ENCODE peak calls at places on chromosomes 16 and 17, in seven cellular contexts. D is Calu3; O is Right ventricle myocardium superior; A is stimulated activated CD8-positive, alpha-beta memory T cell treated with anti-CD3 and anti-CD28 coated beads, Interleukin-12 subunit alpha, Interleukin-12 subunit beta, amount 100 ng/mL, for 4 hours; F is A549; C is cardiac fibroblast; S is endothelial cell. Q is an unnamed sample.

GRCh38 chr17:17849147-17849820 is 12.5 kb upstream of the SREBF1 start:
- DNase-seq in O (peak), S (no peak), C (peak), D (no peak), A (peak), F (no peak), Q (no peak)

GRCh38 chr16:74468807-74469511 is 47.7 kb upstream of the CLEC18B start:
- DNase-seq in A (no peak), D (no peak), F (no peak), S (no peak), O (no peak), C (no peak), Q (no peak)

GRCh38 chr16:85152414-85153030 is 40.2 kb upstream of the CIBAR2 start:
- DNase-seq in D (no peak), O (no peak), C (no peak), A (no peak), F (no peak), S (no peak), Q (no peak)

GRCh38 chr16:20519231-20519630 is 56.9 kb downstream of the ACSM2B start:
- DNase-seq in C (no peak), F (no peak), O (no peak), A (no peak), D (no peak), S (no peak), Q (no peak)

GRCh38 chr16:49747654-49748053 is 108.3 kb downstream of the ZNF423 start:
- DNase-seq in O (no peak), D (no peak), S (no peak), F (no peak), A (no peak), C (no peak), Q (no peak)

GRCh38 chr16:78249832-78250231 is 150.4 kb downstream of the WWOX start:
- DNase-seq in C (no peak), A (no peak), O (no peak), S (no peak), D (no peak), F (no peak), Q (no peak)

GRCh38 chr17:70119961-70120360 is 44.9 kb downstream of the KCNJ16 start:
- DNase-seq in F (no peak), D (no peak), C (peak), O (no peak), A (no peak), S (no peak), Q (no peak)

GRCh38 chr16:75263291-75263962 is 12.0 kb upstream of the BCAR1 start:
- DNase-seq in O (peak), F (no peak), D (no peak), A (no peak), S (no peak), C (no peak), Q (no peak)

GRCh38 chr16:68921654-68922053 is 78.3 kb downstream of the TANGO6 start:
- DNase-seq in A (no peak), S (no peak), D (peak), F (peak), O (no peak), C (peak), Q (peak)

GRCh38 chr17:82859431-82860403 is 19.9 kb upstream of the ZNF750 start:
- DNase-seq in O (peak), A (peak), D (peak), F (peak), S (no peak), C (peak), Q (peak)

GRCh38 chr17:34869636-34870035 is 91.6 kb downstream of the CCT6B start:
- DNase-seq in C (no peak), F (no peak), O (no peak), D (no peak), S (no peak), A (no peak), Q (no peak)

GRCh38 chr17:45809484-45809883 is 25.4 kb downstream of the CRHR1 start:
- DNase-seq in D (no peak), F (no peak), S (no peak), C (no peak), O (no peak), A (no peak), Q (no peak)

GRCh38 chr17:16470302-16470701 is 21.7 kb downstream of the LRRC75A start:
- DNase-seq in D (no peak), S (no peak), A (no peak), O (no peak), F (no peak), C (no peak), Q (no peak)

GRCh38 chr17:41434313-41434895 is 6.4 kb downstream of the KRT38 start:
- DNase-seq in S (no peak), D (no peak), A (no peak), O (no peak), C (no peak), F (no peak), Q (no peak)

GRCh38 chr16:31085873-31086628 is 2.7 kb downstream of the PRSS53 start:
- DNase-seq in S (no peak), D (no peak), A (no peak), F (no peak), O (no peak), C (no peak), Q (no peak)

GRCh38 chr16:1152651-1153259 is at the start of gene CACNA1H:
- DNase-seq in F (no peak), S (peak), A (peak), O (no peak), C (no peak), D (no peak), Q (no peak)

GRCh38 chr16:10906482-10906881 is 29.5 kb downstream of the CIITA start:
- DNase-seq in A (no peak), C (no peak), O (no peak), F (no peak), D (no peak), S (no peak), Q (no peak)

GRCh38 chr17:48970224-48970623 is 1.8 kb upstream of the GIP start:
- DNase-seq in D (no peak), A (no peak), S (no peak), O (no peak), C (peak), F (peak), Q (no peak)

GRCh38 chr16:80407265-80407987 is 133.4 kb upstream of the DYNLRB2 start:
- DNase-seq in D (no peak), F (no peak), O (no peak), C (no peak), S (no peak), A (no peak), Q (no peak)

GRCh38 chr17:80125656-80126448 is 21.1 kb downstream of the EIF4A3 start:
- DNase-seq in S (no peak), A (no peak), D (no peak), O (no peak), F (no peak), C (peak), Q (peak)

GRCh38 chr17:31321481-31321880 is at the start of gene EVI2A:
- DNase-seq in A (peak), S (no peak), F (no peak), D (no peak), O (no peak), C (peak), Q (peak)

GRCh38 chr17:39929657-39930407 is 2.3 kb downstream of the LRRC3C start:
- DNase-seq in O (no peak), A (no peak), C (peak), F (peak), D (peak), S (no peak), Q (peak)

GRCh38 chr16:68179196-68179795 is 56.6 kb downstream of the ESRP2 start:
- DNase-seq in O (no peak), C (peak), D (no peak), S (no peak), A (no peak), F (no peak), Q (no peak)

GRCh38 chr16:8611886-8612595 is 9.5 kb upstream of the METTL22 start:
- DNase-seq in C (peak), D (no peak), A (no peak), O (no peak), S (no peak), F (no peak), Q (no peak)

GRCh38 chr16:15874745-15875314 is 13.6 kb downstream of the CEP20 start:
- DNase-seq in O (peak), F (peak), D (peak), A (no peak), S (peak), C (peak), Q (peak)

GRCh38 chr17:77287432-77288068 is 146.8 kb downstream of the SEC14L1 start:
- DNase-seq in C (peak), D (peak), A (no peak), S (peak), O (peak), F (peak), Q (peak)

Q was measured in astrocyte of the cerebellum.